ENCODE peak calls at places on chromosomes 11 and 22, in four cellular contexts. N, Q, G and C are unnamed samples. For H3K27me3 and H3K9me3, the result is how much of the 10 kb centered on the place peaks cover.

GRCh38 chr11:27370374-27370773 is 7.4 kb upstream of the CCDC34 start:
- DNase-seq in N (no peak), Q (no peak), G (no peak), C (no peak)

GRCh38 chr11:67303132-67303988 is at the start of gene SSH3:
- DNase-seq in N (peak), Q (peak), G (peak), C (peak)

GRCh38 chr22:40035351-40035750 is 40.6 kb downstream of the FAM83F start:
- DNase-seq in N (no peak), Q (no peak), G (no peak), C (no peak)

GRCh38 chr11:28343304-28344233 is 235.4 kb downstream of the METTL15 start:
- DNase-seq in N (no peak), Q (no peak), G (no peak), C (no peak)

GRCh38 chr22:17411213-17411612 is 42.0 kb downstream of the CECR2 start:
- DNase-seq in N (no peak), Q (no peak), G (no peak), C (no peak)

GRCh38 chr11:80297808-80298460 is 857.1 kb upstream of the TENM4 start:
- DNase-seq in N (no peak), Q (no peak), G (no peak), C (no peak)

GRCh38 chr22:23182289-23183106 is 2.2 kb downstream of the BCR start:
- DNase-seq in N (no peak), Q (no peak), G (no peak), C (no peak)

GRCh38 chr22:43239102-43239875 is 52.4 kb upstream of the TTLL12 start:
- DNase-seq in N (no peak), Q (no peak), G (no peak), C (peak)

GRCh38 chr11:118560806-118561205 is 4.9 kb downstream of the IFT46 start:
- DNase-seq in N (no peak), Q (no peak), G (no peak), C (no peak)

DNA sequence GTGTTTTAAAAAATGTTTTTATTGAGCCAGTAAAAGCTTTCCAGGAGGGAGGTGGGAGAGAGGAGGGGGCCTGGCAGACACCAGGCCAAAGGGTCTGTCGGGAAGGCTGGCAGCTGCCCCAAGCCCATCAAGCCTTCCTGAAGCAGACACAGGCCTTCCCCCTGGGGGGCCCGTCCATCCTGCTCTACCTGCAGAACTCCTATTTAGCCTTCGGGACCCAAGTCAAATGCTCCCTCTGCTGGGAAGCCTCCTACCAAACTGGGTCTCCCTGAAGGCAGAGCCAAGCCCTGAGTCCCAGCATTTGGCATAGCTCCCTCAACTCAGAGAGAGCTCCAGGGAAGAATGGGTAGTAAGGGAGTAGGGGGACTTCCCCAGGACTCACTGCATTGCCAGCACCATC is 23.0 kb downstream of the OTUB1 start:
- DNase-seq in N (no peak), Q (no peak), G (no peak), C (no peak)
- H3K27me3 ChIP-seq in N (under half), Q (under half), G (under half), C (under half)

GRCh38 chr11:111427471-111427912 is 48.4 kb upstream of the POU2AF1 start:
- DNase-seq in N (no peak), Q (no peak), G (no peak), C (no peak)

GRCh38 chr11:111423250-111423615 is 44.2 kb upstream of the POU2AF1 start:
- DNase-seq in N (no peak), Q (no peak), G (no peak), C (no peak)

GRCh38 chr11:111428113-111428876 is 49.2 kb upstream of the POU2AF1 start:
- DNase-seq in N (no peak), Q (no peak), G (no peak), C (no peak)

GRCh38 chr11:111429066-111429506 is 50.0 kb upstream of the POU2AF1 start:
- DNase-seq in N (no peak), Q (no peak), G (peak), C (no peak)

GRCh38 chr11:111426615-111427014 is 47.5 kb upstream of the POU2AF1 start:
- DNase-seq in N (no peak), Q (no peak), G (no peak), C (no peak)
- H3K27ac ChIP-seq in N (no peak), Q (no peak), G (no peak), C (no peak)

GRCh38 chr11:29606596-29606995 is 410.2 kb downstream of the KCNA4 start:
- DNase-seq in N (no peak), Q (no peak), G (no peak), C (no peak)
- H3K9me3 ChIP-seq in N (under half), Q (under half), G (under half), C (under half)

DNA sequence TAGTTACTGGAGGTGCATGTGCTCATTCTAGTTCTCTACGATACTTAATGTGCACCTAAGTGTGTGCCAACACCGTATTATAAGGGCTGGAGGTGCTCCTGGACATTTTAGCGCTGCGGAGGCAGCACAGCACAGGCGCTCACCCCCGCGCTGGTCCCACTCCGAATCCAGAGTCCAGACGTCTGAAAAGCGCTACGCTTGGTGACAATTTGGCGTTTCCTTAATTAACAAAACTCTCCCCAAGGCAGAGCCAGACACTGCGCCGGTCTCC is 1.3 kb downstream of the WT1 start:
- DNase-seq in N (no peak), Q (no peak), G (no peak), C (no peak)
- H3K27me3 ChIP-seq in N (under half), Q (half or more), G (half or more), C (half or more)

GRCh38 chr11:102114032-102114431 is 3.8 kb downstream of the YAP1 start:
- DNase-seq in N (no peak), Q (no peak), G (no peak), C (no peak)
- H3K27ac ChIP-seq in N (peak), Q (peak), G (no peak), C (no peak)